ENCODE peak calls at places on chromosomes 6 and 20, in nine cellular contexts. Y, Q, R, A, S, V, C, P and I are unnamed samples.
A peak's percentile ranks its signal among the peaks of the same experiment; 100 is the strongest.

GRCh38 chr20:474581-474980 is 12.2 kb upstream of the TBC1D20 start:
- DNase-seq in Y (no peak), Q (no peak), R (no peak), A (no peak), S (no peak), V (no peak), C (no peak), P (no peak), I (no peak)

GRCh38 chr20:50844430-50845100 is 49.7 kb downstream of the BCAS4 start:
- DNase-seq in Y (no peak), Q (no peak), R (no peak), A (peak; percentile 17), S (no peak), V (no peak), C (no peak), P (peak; percentile 100), I (peak; percentile 10)

GRCh38 chr6:13272131-13273046 is 55.9 kb downstream of the TBC1D7 start:
- DNase-seq in Y (no peak), Q (peak; percentile 51), R (peak; percentile 30), A (no peak), S (no peak), V (no peak), C (no peak), P (no peak), I (no peak)

GRCh38 chr6:20600831-20601230 is 66.6 kb downstream of the CDKAL1 start:
- DNase-seq in Y (no peak), Q (no peak), R (no peak), A (no peak), S (no peak), V (no peak), C (no peak), P (no peak), I (no peak)

GRCh38 chr20:53639128-53639527 is 45.5 kb upstream of the ZNF217 start:
- DNase-seq in Y (no peak), Q (no peak), R (no peak), A (no peak), S (no peak), V (no peak), C (no peak), P (no peak), I (no peak)

GRCh38 chr6:134830945-134831344 is 119.0 kb downstream of the ALDH8A1 start:
- DNase-seq in Y (no peak), Q (no peak), R (no peak), A (no peak), S (no peak), V (no peak), C (no peak), P (no peak), I (no peak)

GRCh38 chr6:4281341-4282293 is 146.2 kb upstream of the ECI2 start:
- DNase-seq in Y (peak; percentile 6), Q (peak; percentile 55), R (peak; percentile 76), A (no peak), S (no peak), V (no peak), C (no peak), P (peak; percentile 81), I (peak; percentile 6)

GRCh38 chr6:11810039-11810541 is 31.5 kb upstream of the ADTRP start:
- DNase-seq in Y (no peak), Q (peak; percentile 93), R (no peak), A (no peak), S (peak; percentile 89), V (peak; percentile 78), C (no peak), P (peak; percentile 74), I (no peak)

GRCh38 chr6:156804402-156804801 is 27.2 kb downstream of the ARID1B start:
- DNase-seq in Y (no peak), Q (no peak), R (no peak), A (peak; percentile 37), S (no peak), V (no peak), C (no peak), P (no peak), I (no peak)

GRCh38 chr20:5191829-5192569 is 65.2 kb downstream of the CDS2 start:
- DNase-seq in Y (peak; percentile 48), Q (no peak), R (peak; percentile 78), A (peak; percentile 17), S (no peak), V (peak; percentile 85), C (no peak), P (peak; percentile 79), I (peak; percentile 59)

GRCh38 chr6:139829557-139829956 is 455.1 kb upstream of the CITED2 start:
- DNase-seq in Y (no peak), Q (no peak), R (no peak), A (no peak), S (no peak), V (no peak), C (no peak), P (no peak), I (no peak)

GRCh38 chr20:64261138-64261537 is 5.6 kb downstream of the PCMTD2 start:
- DNase-seq in Y (no peak), Q (no peak), R (no peak), A (no peak), S (no peak), V (peak; percentile 69), C (no peak), P (no peak), I (no peak)

GRCh38 chr20:31579245-31579644 is 25.8 kb upstream of the ID1 start:
- DNase-seq in Y (no peak), Q (no peak), R (no peak), A (no peak), S (no peak), V (no peak), C (no peak), P (no peak), I (no peak)

GRCh38 chr6:41442800-41443501 is 103.2 kb upstream of the FOXP4 start:
- DNase-seq in Y (no peak), Q (no peak), R (no peak), A (peak; percentile 20), S (no peak), V (peak; percentile 53), C (no peak), P (no peak), I (no peak)

GRCh38 chr6:133341607-133342158 is 100.5 kb downstream of the EYA4 start:
- DNase-seq in Y (no peak), Q (peak; percentile 37), R (no peak), A (no peak), S (no peak), V (no peak), C (no peak), P (peak; percentile 22), I (no peak)

GRCh38 chr6:116008470-116009229 is 52.0 kb downstream of the FRK start:
- DNase-seq in Y (no peak), Q (no peak), R (no peak), A (no peak), S (no peak), V (peak; percentile 21), C (no peak), P (no peak), I (no peak)

GRCh38 chr6:100426241-100426640 is 38.5 kb downstream of the SIM1 start:
- DNase-seq in Y (no peak), Q (no peak), R (no peak), A (no peak), S (no peak), V (no peak), C (no peak), P (no peak), I (no peak)

GRCh38 chr6:153145591-153145990 is 14.5 kb upstream of the RGS17 start:
- DNase-seq in Y (no peak), Q (no peak), R (peak; percentile 13), A (no peak), S (no peak), V (no peak), C (no peak), P (no peak), I (no peak)

GRCh38 chr6:77763124-77763523 is 110.3 kb downstream of the MEI4 start:
- DNase-seq in Y (no peak), Q (no peak), R (no peak), A (no peak), S (no peak), V (no peak), C (no peak), P (no peak), I (no peak)

GRCh38 chr6:166955121-166955864 is 1.1 kb downstream of the RNASET2 start:
- DNase-seq in Y (peak; percentile 62), Q (peak; percentile 54), R (no peak), A (peak; percentile 41), S (no peak), V (peak; percentile 22), C (no peak), P (no peak), I (peak; percentile 19)

GRCh38 chr6:155782320-155782730 is 326.7 kb upstream of the NOX3 start:
- DNase-seq in Y (no peak), Q (no peak), R (no peak), A (no peak), S (no peak), V (peak; percentile 26), C (no peak), P (peak; percentile 24), I (no peak)

GRCh38 chr20:24952376-24953203 is 3.5 kb downstream of the CST7 start:
- DNase-seq in Y (no peak), Q (no peak), R (no peak), A (no peak), S (peak; percentile 83), V (no peak), C (no peak), P (no peak), I (peak; percentile 53)

GRCh38 chr20:46063652-46064054 is 26.1 kb downstream of the NCOA5 start:
- DNase-seq in Y (no peak), Q (no peak), R (no peak), A (no peak), S (no peak), V (no peak), C (no peak), P (no peak), I (no peak)

GRCh38 chr6:26232950-26233607 is 131.9 kb upstream of the BTN3A2 start:
- DNase-seq in Y (no peak), Q (no peak), R (no peak), A (peak; percentile 34), S (no peak), V (no peak), C (no peak), P (no peak), I (no peak)

GRCh38 chr6:149318581-149319286 is 1.2 kb downstream of the TAB2 start:
- DNase-seq in Y (no peak), Q (no peak), R (peak; percentile 43), A (no peak), S (no peak), V (peak; percentile 21), C (peak; percentile 3), P (no peak), I (peak; percentile 22)

GRCh38 chr20:63350597-63351379 is 10.4 kb downstream of the CHRNA4 start:
- DNase-seq in Y (no peak), Q (no peak), R (no peak), A (no peak), S (no peak), V (no peak), C (no peak), P (no peak), I (no peak)

GRCh38 chr6:129709909-129710721 is at the start of gene ARHGAP18:
- DNase-seq in Y (peak; percentile 47), Q (peak; percentile 94), R (peak; percentile 86), A (peak; percentile 75), S (peak; percentile 95), V (peak; percentile 89), C (peak; percentile 18), P (peak; percentile 87), I (peak; percentile 78)

GRCh38 chr20:42530855-42531674 is 658.6 kb downstream of the PTPRT start:
- DNase-seq in Y (no peak), Q (no peak), R (peak; percentile 63), A (no peak), S (no peak), V (peak; percentile 11), C (no peak), P (peak; percentile 21), I (no peak)

GRCh38 chr6:39911513-39912125 is 22.6 kb downstream of the MOCS1 start:
- DNase-seq in Y (no peak), Q (no peak), R (no peak), A (no peak), S (no peak), V (no peak), C (no peak), P (no peak), I (no peak)

GRCh38 chr6:142839686-142840040 is 105.3 kb downstream of the HIVEP2 start:
- DNase-seq in Y (no peak), Q (no peak), R (no peak), A (no peak), S (no peak), V (no peak), C (no peak), P (no peak), I (no peak)

GRCh38 chr6:16296061-16296670 is 57.8 kb downstream of the GMPR start:
- DNase-seq in Y (no peak), Q (no peak), R (no peak), A (no peak), S (no peak), V (no peak), C (no peak), P (no peak), I (no peak)